ENCODE peak calls at places on chromosomes 4 and X, in nine cellular contexts. P, U, K, D, Y, V, J, H and E are unnamed samples.

GRCh38 chrX:105876658-105877057 is 54.3 kb downstream of the NRK start:
- DNase-seq in P (no peak), U (no peak), K (no peak), D (peak), Y (peak), V (no peak), J (no peak), H (no peak), E (no peak)

GRCh38 chr4:54152846-54153600 is 53.1 kb downstream of the GSX2 start:
- DNase-seq in P (no peak), U (no peak), K (no peak), D (no peak), Y (no peak), V (no peak), J (no peak), H (peak), E (peak)

GRCh38 chr4:74056858-74057562 is 18.5 kb upstream of the CXCL3 start:
- DNase-seq in P (no peak), U (no peak), K (no peak), D (no peak), Y (no peak), V (no peak), J (no peak), H (no peak), E (peak)

GRCh38 chr4:117868201-117868600 is 166.1 kb upstream of the NDST3 start:
- DNase-seq in P (no peak), U (no peak), K (no peak), D (no peak), Y (no peak), V (no peak), J (no peak), H (no peak), E (no peak)

GRCh38 chr4:53592686-53593641 is 1.7 kb upstream of the LNX1 start:
- DNase-seq in P (no peak), U (no peak), K (peak), D (no peak), Y (no peak), V (no peak), J (peak), H (no peak), E (no peak)

GRCh38 chr4:141654098-141654497 is 17.7 kb downstream of the IL15 start:
- DNase-seq in P (no peak), U (no peak), K (peak), D (no peak), Y (peak), V (no peak), J (no peak), H (no peak), E (no peak)

GRCh38 chr4:41358626-41359025 is 101.9 kb downstream of the UCHL1 start:
- DNase-seq in P (no peak), U (no peak), K (peak), D (no peak), Y (no peak), V (no peak), J (no peak), H (no peak), E (no peak)

GRCh38 chr4:127852661-127853060 is 28.0 kb upstream of the PLK4 start:
- DNase-seq in P (no peak), U (no peak), K (no peak), D (no peak), Y (no peak), V (no peak), J (no peak), H (no peak), E (no peak)

GRCh38 chr4:106996490-106996889 is 39.6 kb downstream of the DKK2 start:
- DNase-seq in P (no peak), U (no peak), K (no peak), D (no peak), Y (no peak), V (no peak), J (no peak), H (no peak), E (no peak)

GRCh38 chr4:7399433-7400234 is 35.1 kb downstream of the PSAPL1 start:
- DNase-seq in P (no peak), U (no peak), K (no peak), D (no peak), Y (no peak), V (no peak), J (no peak), H (no peak), E (no peak)

GRCh38 chr4:134001057-134001456 is 200.5 kb downstream of the PABPC4L start:
- DNase-seq in P (no peak), U (no peak), K (no peak), D (no peak), Y (no peak), V (no peak), J (no peak), H (no peak), E (no peak)

GRCh38 chr4:183438458-183439113 is 5.8 kb upstream of the CDKN2AIP start:
- DNase-seq in P (no peak), U (no peak), K (no peak), D (no peak), Y (no peak), V (no peak), J (no peak), H (peak), E (no peak)

GRCh38 chr4:17068396-17068795 is 170.0 kb upstream of the LDB2 start:
- DNase-seq in P (no peak), U (no peak), K (no peak), D (no peak), Y (no peak), V (no peak), J (no peak), H (no peak), E (no peak)

GRCh38 chr4:8617486-8618040 is 25.0 kb downstream of the CPZ start:
- DNase-seq in P (no peak), U (no peak), K (no peak), D (no peak), Y (no peak), V (no peak), J (no peak), H (no peak), E (no peak)

GRCh38 chrX:103565752-103566151 is 19.6 kb upstream of the TCEAL4 start:
- DNase-seq in P (no peak), U (no peak), K (no peak), D (no peak), Y (no peak), V (no peak), J (no peak), H (no peak), E (no peak)

GRCh38 chrX:16039363-16039762 is 84.0 kb upstream of the GRPR start:
- DNase-seq in P (no peak), U (no peak), K (no peak), D (no peak), Y (no peak), V (no peak), J (no peak), H (no peak), E (no peak)

GRCh38 chr4:2289311-2289954 is 27.5 kb upstream of the MXD4 start:
- DNase-seq in P (no peak), U (no peak), K (peak), D (no peak), Y (no peak), V (no peak), J (no peak), H (no peak), E (no peak)

GRCh38 chr4:151284534-151285245 is 7.7 kb downstream of the PRSS48 start:
- DNase-seq in P (no peak), U (no peak), K (no peak), D (no peak), Y (no peak), V (no peak), J (no peak), H (no peak), E (no peak)

GRCh38 chr4:112130903-112131302 is 14.4 kb upstream of the FAM241A start:
- DNase-seq in P (no peak), U (no peak), K (no peak), D (no peak), Y (peak), V (no peak), J (no peak), H (no peak), E (no peak)

GRCh38 chr4:183142566-183143545 is 43.8 kb downstream of the WWC2 start:
- DNase-seq in P (no peak), U (no peak), K (peak), D (no peak), Y (peak), V (peak), J (no peak), H (no peak), E (peak)

GRCh38 chr4:86924805-86925204 is 10.0 kb upstream of the AFF1 start:
- DNase-seq in P (no peak), U (no peak), K (no peak), D (no peak), Y (no peak), V (peak), J (no peak), H (no peak), E (no peak)

GRCh38 chr4:153566751-153567150 is 100.6 kb downstream of the TMEM131L start:
- DNase-seq in P (no peak), U (no peak), K (peak), D (no peak), Y (no peak), V (no peak), J (no peak), H (no peak), E (no peak)